ENCODE peak calls at places on chromosomes 3 and 15, in five cellular contexts. Y, I, O, L and P are unnamed samples.

GRCh38 chr3:172209333-172210321 is 170.2 kb downstream of the FNDC3B start:
- ATAC-seq in I (peak), L (peak), O (peak), Y (no peak), P (peak)

GRCh38 chr3:107430214-107431047 is 53.2 kb downstream of the CCDC54 start:
- ATAC-seq in Y (peak), I (no peak), L (no peak), O (no peak), P (no peak)

GRCh38 chr3:141442914-141443313 is 43.9 kb upstream of the RASA2 start:
- ATAC-seq in I (no peak), Y (no peak), L (peak), O (no peak), P (no peak)

GRCh38 chr3:56375654-56376053 is 92.6 kb downstream of the ERC2 start:
- ATAC-seq in I (no peak), L (no peak), Y (no peak), O (no peak), P (no peak)

GRCh38 chr3:14329116-14329830 is 73.1 kb upstream of the SLC6A6 start:
- ATAC-seq in L (no peak), Y (peak), I (no peak), O (no peak), P (no peak)

GRCh38 chr15:77907824-77908751 is 169.4 kb downstream of the TBC1D2B start:
- ATAC-seq in I (no peak), L (peak), Y (peak), O (no peak), P (no peak)

GRCh38 chr15:68100194-68100593 is 46.1 kb downstream of the PIAS1 start:
- ATAC-seq in Y (no peak), I (no peak), L (no peak), O (no peak), P (no peak)

GRCh38 chr3:184795493-184796198 is 16.3 kb upstream of the VPS8 start:
- ATAC-seq in I (no peak), L (peak), O (no peak), Y (no peak), P (no peak)

GRCh38 chr15:74768099-74768770 is 13.6 kb upstream of the CSK start:
- ATAC-seq in Y (no peak), L (no peak), I (no peak), O (no peak), P (no peak)

GRCh38 chr15:67594793-67595192 is 52.3 kb downstream of the MAP2K5 start:
- ATAC-seq in Y (no peak), I (no peak), L (no peak), O (no peak), P (no peak)

GRCh38 chr3:172698650-172699049 is 12.2 kb downstream of the NCEH1 start:
- ATAC-seq in L (peak), O (no peak), Y (no peak), I (no peak), P (no peak)

GRCh38 chr15:60090747-60091146 is 86.6 kb downstream of the FOXB1 start:
- ATAC-seq in I (no peak), Y (no peak), O (peak), L (no peak), P (no peak)

GRCh38 chr15:42233107-42233506 is 25.0 kb upstream of the VPS39 start:
- ATAC-seq in O (no peak), Y (no peak), I (no peak), L (no peak), P (no peak)

GRCh38 chr15:68989876-68990754 is 24.4 kb upstream of the NOX5 start:
- ATAC-seq in Y (no peak), L (peak), I (no peak), O (no peak), P (no peak)

GRCh38 chr3:43106293-43106628 is 382 bp upstream of the POMGNT2 start:
- ATAC-seq in O (no peak), Y (no peak), L (peak), I (no peak), P (peak)

GRCh38 chr3:32175607-32176197 is 62.8 kb upstream of the CMTM8 start:
- ATAC-seq in Y (no peak), I (no peak), O (no peak), L (no peak), P (no peak)

GRCh38 chr3:101638262-101638745 is 38.6 kb downstream of the ZBTB11 start:
- ATAC-seq in L (no peak), I (no peak), Y (no peak), O (no peak), P (no peak)

GRCh38 chr15:62124953-62125263 is 40.2 kb downstream of the C2CD4B start:
- ATAC-seq in O (no peak), L (no peak), I (no peak), Y (no peak), P (no peak)

GRCh38 chr3:121735047-121735696 is 14.4 kb downstream of the GOLGB1 start:
- ATAC-seq in Y (no peak), I (no peak), O (no peak), L (no peak), P (no peak)

GRCh38 chr3:119767936-119768601 is 13.8 kb upstream of the NR1I2 start:
- ATAC-seq in I (peak), L (no peak), O (no peak), Y (no peak), P (no peak)

GRCh38 chr15:96243701-96244100 is 86.8 kb upstream of the NR2F2 start:
- ATAC-seq in L (no peak), I (no peak), Y (no peak), O (no peak), P (no peak)

GRCh38 chr3:94481499-94481898 is 418.6 kb downstream of the NSUN3 start:
- ATAC-seq in Y (no peak), I (no peak), O (no peak), L (no peak), P (no peak)

GRCh38 chr3:72348357-72348756 is 499.9 kb downstream of the SHQ1 start:
- ATAC-seq in Y (no peak), O (no peak), L (no peak), I (no peak), P (no peak)

GRCh38 chr15:78130466-78131294 is 565 bp downstream of the CIB2 start:
- ATAC-seq in O (no peak), L (no peak), I (no peak), Y (peak), P (peak)

GRCh38 chr3:19899264-19899663 is 34.8 kb downstream of the EFHB start:
- ATAC-seq in L (no peak), Y (no peak), I (no peak), O (no peak), P (no peak)

GRCh38 chr3:41846850-41847249 is 115.1 kb downstream of the ULK4 start:
- ATAC-seq in L (no peak), I (no peak), O (no peak), Y (no peak), P (no peak)